ENCODE peak calls at places on chromosomes 1 and 21, in six cellular contexts. U is uterus, Q is IMR-90, L is spleen, C is body of pancreas, H is H1. I is an unnamed sample.

GRCh38 chr1:147534386-147534785 is 6.9 kb upstream of the BCL9 start:
- DNase-seq in U (no peak), H (no peak), L (no peak), C (peak), Q (peak), I (no peak)

GRCh38 chr21:18041012-18041411 is 203.6 kb upstream of the CHODL start:
- DNase-seq in L (no peak), U (no peak), C (no peak), H (no peak), Q (no peak), I (no peak)

GRCh38 chr1:230986976-230987375 is 8.1 kb downstream of the ARV1 start:
- DNase-seq in U (no peak), L (no peak), C (no peak), Q (peak), H (no peak), I (no peak)

GRCh38 chr1:25431495-25432363 is 1.0 kb downstream of the MACO1 start:
- DNase-seq in H (peak), C (peak), U (peak), Q (no peak), L (no peak), I (no peak)

GRCh38 chr1:176227579-176227978 is 20.5 kb upstream of the COP1 start:
- DNase-seq in C (no peak), L (no peak), H (no peak), U (no peak), Q (no peak), I (no peak)

GRCh38 chr1:154926201-154926600 is 10.3 kb downstream of the PMVK start:
- DNase-seq in C (no peak), U (no peak), H (no peak), Q (no peak), L (no peak), I (no peak)

GRCh38 chr1:83508485-83509151 is 490.3 kb downstream of the TTLL7 start:
- DNase-seq in H (no peak), U (no peak), L (no peak), Q (peak), C (no peak), I (no peak)

GRCh38 chr1:26833432-26834405 is 7.2 kb downstream of the ZDHHC18 start:
- DNase-seq in C (no peak), L (peak), Q (no peak), U (no peak), H (no peak), I (no peak)

GRCh38 chr1:108722292-108722691 is 9.6 kb downstream of the FNDC7 start:
- DNase-seq in H (no peak), L (no peak), U (no peak), C (no peak), Q (peak), I (no peak)

GRCh38 chr1:97108200-97108599 is 386.6 kb downstream of the PTBP2 start:
- DNase-seq in U (no peak), H (no peak), Q (peak), C (no peak), L (no peak), I (no peak)

GRCh38 chr1:66244429-66244828 is 289.5 kb upstream of the SGIP1 start:
- DNase-seq in L (no peak), C (no peak), U (no peak), H (no peak), Q (no peak), I (no peak)

GRCh38 chr1:212234431-212235298 is 50.5 kb upstream of the PPP2R5A start:
- DNase-seq in L (no peak), C (peak), U (peak), H (no peak), Q (peak), I (peak)

GRCh38 chr1:229117664-229118300 is 153.1 kb upstream of the RAB4A start:
- DNase-seq in L (no peak), U (peak), Q (peak), C (peak), H (no peak), I (no peak)

GRCh38 chr1:42936309-42937078 is 22.2 kb downstream of the SLC2A1 start:
- DNase-seq in H (no peak), L (peak), C (no peak), U (peak), Q (peak), I (peak)

GRCh38 chr1:1479547-1480483 is 8.2 kb downstream of the ATAD3B start:
- DNase-seq in C (no peak), Q (no peak), H (no peak), L (no peak), U (no peak), I (no peak)
- TF ChIP-seq POLR2A in C (no peak), Q (no peak), H (no peak), L (no peak), U (no peak), I (no peak)

DNA sequence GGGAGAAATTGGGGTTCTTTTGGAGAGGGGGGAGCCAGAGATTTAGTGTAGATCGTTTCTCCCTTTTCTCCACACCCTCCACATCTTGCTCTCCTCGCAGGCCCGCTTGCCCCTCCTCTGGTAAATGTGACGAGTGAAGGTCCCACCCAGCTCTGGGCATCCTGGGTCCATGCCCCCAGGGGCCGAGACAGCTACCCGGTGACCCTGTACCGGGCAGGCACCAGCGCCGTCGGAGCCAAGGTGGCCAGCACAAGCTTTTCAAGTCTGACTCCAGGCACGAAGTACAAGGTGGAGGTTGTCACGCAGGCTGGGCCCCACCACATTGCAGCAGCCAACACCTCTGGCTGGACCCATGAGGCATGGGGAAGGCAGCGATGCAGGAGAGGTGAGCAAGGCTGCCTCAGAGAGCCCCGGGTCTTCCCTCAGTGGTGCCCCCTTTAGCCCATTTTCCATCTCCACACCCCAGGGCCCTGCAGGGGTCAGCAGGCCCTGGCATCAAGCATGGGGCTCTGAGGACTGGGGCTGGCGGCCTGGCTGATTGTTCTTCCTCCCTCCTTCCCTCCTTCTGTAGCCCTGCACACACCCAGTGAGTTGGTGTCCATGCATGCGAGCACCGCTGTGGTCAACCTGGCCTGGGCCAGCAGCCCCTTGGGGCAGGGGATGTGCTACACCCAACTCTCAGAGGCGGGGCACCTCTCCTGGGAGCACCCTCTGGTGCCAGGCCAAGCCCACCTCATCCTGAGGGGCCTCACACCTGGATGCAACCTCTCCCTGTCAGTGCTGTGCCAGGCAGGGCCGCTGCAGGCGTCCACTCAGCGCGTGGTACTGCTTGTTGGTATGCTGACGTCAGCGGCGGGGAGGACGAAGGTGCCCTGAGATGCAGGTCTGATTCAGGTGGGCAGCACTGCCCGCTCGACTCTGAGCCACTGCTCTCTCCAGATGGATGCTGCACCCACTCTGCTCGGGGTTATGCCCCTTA is 16.4 kb upstream of the LGR6 start:
- DNase-seq in H (no peak), Q (no peak), L (no peak), C (no peak), U (no peak), I (no peak)
- TF ChIP-seq POLR2A in H (no peak), Q (no peak), L (no peak), C (no peak), U (no peak), I (no peak)

GRCh38 chr21:33641339-33642026 is at the start of gene CRYZL1:
- DNase-seq in L (peak), U (peak), Q (peak), H (peak), C (peak), I (peak)
- TF ChIP-seq POLR2A in L (no peak), U (peak), Q (peak), H (peak), C (peak), I (peak)

GRCh38 chr1:203631349-203631748 is 4.7 kb downstream of the ATP2B4 start:
- DNase-seq in Q (no peak), U (no peak), H (no peak), L (no peak), C (no peak), I (no peak)

GRCh38 chr1:203628185-203628996 is 1.8 kb downstream of the ATP2B4 start:
- DNase-seq in C (peak), H (peak), L (peak), Q (peak), U (peak), I (no peak)

GRCh38 chr1:203628997-203629508 is 2.4 kb downstream of the ATP2B4 start:
- DNase-seq in C (no peak), H (peak), L (no peak), U (no peak), Q (no peak), I (no peak)

GRCh38 chr1:203630697-203631096 is 4.1 kb downstream of the ATP2B4 start:
- DNase-seq in U (no peak), C (no peak), H (no peak), L (no peak), Q (no peak), I (no peak)

GRCh38 chr1:203629509-203630082 is 3.0 kb downstream of the ATP2B4 start:
- DNase-seq in H (peak), U (peak), L (peak), C (peak), Q (peak), I (no peak)
- TF ChIP-seq POLR2A in H (no peak), U (peak), L (no peak), C (peak), Q (peak), I (peak)

GRCh38 chr1:203185585-203185984 is 919 bp downstream of the CHI3L1 start:
- DNase-seq in H (no peak), L (peak), Q (no peak), C (peak), U (no peak), I (no peak)

GRCh38 chr1:203187306-203188264 is 1.1 kb upstream of the CHI3L1 start:
- DNase-seq in H (no peak), C (no peak), U (no peak), L (peak), Q (no peak), I (no peak)

GRCh38 chr1:203185061-203185461 is 1.4 kb downstream of the CHI3L1 start:
- DNase-seq in Q (no peak), U (no peak), L (no peak), C (peak), H (no peak), I (no peak)

GRCh38 chr1:203186091-203186445 is 436 bp downstream of the CHI3L1 start:
- DNase-seq in L (no peak), U (no peak), C (no peak), H (no peak), Q (no peak), I (no peak)

GRCh38 chr1:203186446-203187305 is at the start of gene CHI3L1:
- DNase-seq in Q (no peak), L (peak), H (no peak), C (peak), U (peak), I (no peak)
- TF ChIP-seq POLR2A in Q (no peak), L (no peak), H (no peak), C (no peak), U (no peak), I (no peak)

DNA sequence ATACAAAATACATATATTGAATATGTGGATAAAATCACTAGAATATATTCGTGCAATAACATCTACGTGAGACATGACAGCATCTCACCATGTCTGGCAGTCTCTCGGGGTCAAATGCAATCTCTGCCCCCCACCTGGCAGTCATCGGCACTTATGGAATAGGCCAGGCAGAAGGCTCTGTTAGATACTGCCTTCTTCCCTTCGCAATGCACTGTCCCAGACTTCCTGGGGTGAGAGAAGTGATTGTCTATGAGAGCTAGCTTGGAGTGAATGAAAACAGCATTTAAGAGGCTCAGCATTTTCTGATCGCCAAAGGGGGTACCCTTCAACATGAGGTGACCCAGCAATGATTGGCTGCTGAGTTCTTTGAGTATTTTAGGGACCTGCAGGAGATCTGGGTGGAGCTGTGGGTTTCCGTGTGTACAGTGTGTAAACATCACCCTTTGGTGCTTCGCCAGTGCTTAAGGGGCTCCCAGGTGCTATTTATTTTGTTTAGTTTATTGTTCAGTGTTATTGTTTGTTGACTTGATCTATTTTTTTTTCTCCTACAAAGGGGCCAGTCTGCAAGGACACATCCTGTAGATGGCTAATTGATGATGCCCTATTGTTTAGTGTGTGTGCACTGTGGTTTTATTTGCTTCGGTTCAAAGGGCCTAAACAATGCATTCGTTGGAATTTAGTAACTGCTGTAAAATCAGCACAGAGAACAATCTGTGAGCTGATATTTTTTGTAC is 10.2 kb downstream of the ERG start:
- DNase-seq in U (no peak), C (no peak), H (no peak), Q (no peak), L (no peak), I (no peak)
- TF ChIP-seq POLR2A in U (no peak), C (no peak), H (no peak), Q (no peak), L (no peak), I (no peak)

DNA sequence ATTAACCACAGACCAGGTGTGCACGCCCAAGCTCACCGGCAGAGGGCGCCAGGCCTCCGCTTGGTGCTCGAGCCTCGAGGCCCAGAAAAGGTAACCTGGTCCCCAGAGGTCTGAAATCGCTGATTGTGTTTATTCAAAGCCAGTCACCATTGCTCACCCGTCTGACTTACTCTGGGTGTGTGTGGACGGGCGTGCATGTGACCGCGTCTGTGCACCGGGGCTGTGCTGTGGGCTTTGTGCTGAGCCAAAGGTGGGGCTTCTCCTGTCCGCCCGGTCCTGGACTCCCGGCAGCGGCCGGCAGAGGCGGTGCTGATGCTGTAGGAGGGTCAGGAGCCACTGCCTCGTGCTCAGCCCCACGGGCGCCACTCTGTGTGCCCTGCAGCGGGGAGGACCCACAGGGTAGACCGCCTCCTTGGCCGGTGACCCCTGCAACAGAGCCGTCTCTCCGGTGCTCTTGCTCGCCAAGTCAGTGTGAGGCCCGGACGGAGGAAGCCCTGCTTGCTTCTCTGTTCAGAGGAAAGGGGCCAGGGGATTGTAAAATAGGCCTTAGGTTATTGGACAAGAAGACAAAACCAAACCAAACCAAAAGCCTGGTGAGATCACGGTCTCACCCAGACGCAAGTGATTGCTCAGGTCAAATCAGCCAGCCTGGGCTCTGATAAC is 32.0 kb upstream of the BTG2 start:
- DNase-seq in Q (peak), H (peak), U (peak), L (peak), C (peak), I (peak)
- TF ChIP-seq POLR2A in Q (no peak), H (no peak), U (peak), L (no peak), C (peak), I (no peak)

DNA sequence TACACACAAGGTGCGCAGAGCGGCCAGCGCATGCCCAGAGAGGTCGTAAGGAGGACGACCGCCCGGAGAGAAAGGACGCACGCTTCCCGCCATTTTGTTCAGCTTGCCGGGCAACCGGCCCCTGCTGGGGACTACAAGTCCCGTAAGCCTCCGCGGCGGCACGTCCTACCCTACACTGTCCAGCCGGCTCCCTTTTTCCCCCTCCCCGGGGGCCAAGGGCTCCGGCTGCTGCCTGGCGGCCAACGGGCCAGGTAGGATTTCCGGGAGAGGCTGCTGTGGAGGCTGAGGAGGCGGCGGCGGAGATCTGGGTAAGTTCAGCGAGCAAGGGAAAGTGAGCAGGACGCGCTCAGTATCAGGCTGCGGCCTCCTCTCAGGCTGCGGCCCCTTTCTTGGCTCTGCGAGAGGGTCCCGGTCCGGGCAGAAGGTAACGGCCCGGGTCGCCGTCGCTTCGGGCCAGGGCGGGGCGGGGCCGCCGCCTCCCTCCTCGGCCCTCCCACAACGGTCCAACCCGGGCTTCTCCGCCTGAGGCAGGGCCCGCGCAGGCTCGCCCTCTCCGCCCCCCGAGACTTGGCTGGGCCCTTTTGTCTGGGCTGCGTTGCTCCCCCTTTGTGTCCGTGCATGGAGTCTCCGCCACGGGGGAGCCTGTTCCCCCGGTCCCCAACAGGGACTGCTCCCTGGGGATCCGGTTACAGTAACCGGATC is at the start of gene PHACTR4:
- DNase-seq in C (peak), L (peak), H (peak), Q (peak), U (peak), I (peak)
- TF ChIP-seq POLR2A in C (peak), L (peak), H (peak), Q (peak), U (peak), I (peak)

GRCh38 chr1:248837794-248838356 is at the start of gene ZNF672:
- DNase-seq in C (peak), Q (peak), H (peak), L (peak), U (peak), I (peak)
- TF ChIP-seq POLR2A in C (peak), Q (no peak), H (peak), L (peak), U (peak), I (peak)